ENCODE peak calls at places on chromosomes 3 and 15, in six cellular contexts. One of them, this sample, is unnamed.

GRCh38 chr3:120348065-120348980 is 831 bp downstream of the LRRC58 start:
- DNase-seq in SK-N-SH: peak
- DNase-seq in Peyer's patch: peak
- DNase-seq in tibial nerve: peak
- DNase-seq in fibroblast of mammary gland: peak
- DNase-seq in choroid plexus epithelial cell: peak
- DNase-seq in this sample: no peak

GRCh38 chr15:52505141-52505540 is 23.5 kb downstream of the MYO5A start:
- DNase-seq in SK-N-SH: no peak
- DNase-seq in Peyer's patch: peak
- DNase-seq in tibial nerve: no peak
- DNase-seq in fibroblast of mammary gland: no peak
- DNase-seq in choroid plexus epithelial cell: no peak
- DNase-seq in this sample: no peak

GRCh38 chr3:134428396-134428795 is 54.1 kb upstream of the AMOTL2 start:
- DNase-seq in SK-N-SH: no peak
- DNase-seq in Peyer's patch: no peak
- DNase-seq in tibial nerve: no peak
- DNase-seq in fibroblast of mammary gland: peak
- DNase-seq in choroid plexus epithelial cell: no peak
- DNase-seq in this sample: peak

GRCh38 chr3:50648297-50648696 is 26.4 kb upstream of the DOCK3 start:
- DNase-seq in SK-N-SH: peak
- DNase-seq in Peyer's patch: no peak
- DNase-seq in tibial nerve: no peak
- DNase-seq in fibroblast of mammary gland: peak
- DNase-seq in choroid plexus epithelial cell: no peak
- DNase-seq in this sample: no peak

GRCh38 chr3:50503947-50504346 is 513 bp upstream of the CACNA2D2 start:
- DNase-seq in SK-N-SH: no peak
- DNase-seq in Peyer's patch: no peak
- DNase-seq in tibial nerve: no peak
- DNase-seq in fibroblast of mammary gland: no peak
- DNase-seq in choroid plexus epithelial cell: no peak
- DNase-seq in this sample: no peak

GRCh38 chr15:66838671-66839239 is 136.7 kb downstream of the SMAD6 start:
- DNase-seq in SK-N-SH: peak
- DNase-seq in Peyer's patch: no peak
- DNase-seq in tibial nerve: no peak
- DNase-seq in fibroblast of mammary gland: peak
- DNase-seq in choroid plexus epithelial cell: peak
- DNase-seq in this sample: peak

GRCh38 chr3:123618076-123618703 is 33.3 kb upstream of the HACD2 start:
- DNase-seq in SK-N-SH: no peak
- DNase-seq in Peyer's patch: no peak
- DNase-seq in tibial nerve: no peak
- DNase-seq in fibroblast of mammary gland: no peak
- DNase-seq in choroid plexus epithelial cell: no peak
- DNase-seq in this sample: no peak

GRCh38 chr3:22836131-22836530 is 367.0 kb upstream of the UBE2E2 start:
- DNase-seq in SK-N-SH: no peak
- DNase-seq in Peyer's patch: no peak
- DNase-seq in tibial nerve: no peak
- DNase-seq in fibroblast of mammary gland: no peak
- DNase-seq in choroid plexus epithelial cell: no peak
- DNase-seq in this sample: no peak

GRCh38 chr15:76575177-76576078 is 238.9 kb downstream of the ISL2 start:
- DNase-seq in SK-N-SH: no peak
- DNase-seq in Peyer's patch: no peak
- DNase-seq in tibial nerve: no peak
- DNase-seq in fibroblast of mammary gland: no peak
- DNase-seq in choroid plexus epithelial cell: peak
- DNase-seq in this sample: no peak

GRCh38 chr15:66502491-66502890 is 2.2 kb downstream of the RPL4 start:
- DNase-seq in SK-N-SH: no peak
- DNase-seq in Peyer's patch: no peak
- DNase-seq in tibial nerve: no peak
- DNase-seq in fibroblast of mammary gland: no peak
- DNase-seq in choroid plexus epithelial cell: no peak
- DNase-seq in this sample: no peak

GRCh38 chr15:60125334-60125733 is 121.2 kb downstream of the FOXB1 start:
- DNase-seq in SK-N-SH: no peak
- DNase-seq in Peyer's patch: no peak
- DNase-seq in tibial nerve: no peak
- DNase-seq in fibroblast of mammary gland: no peak
- DNase-seq in choroid plexus epithelial cell: no peak
- DNase-seq in this sample: no peak

GRCh38 chr3:100412897-100413590 is 11.7 kb downstream of the LNP1 start:
- DNase-seq in SK-N-SH: no peak
- DNase-seq in Peyer's patch: no peak
- DNase-seq in tibial nerve: no peak
- DNase-seq in fibroblast of mammary gland: no peak
- DNase-seq in choroid plexus epithelial cell: no peak
- DNase-seq in this sample: no peak

GRCh38 chr3:161305095-161305991 is 66.0 kb downstream of the SPTSSB start:
- DNase-seq in SK-N-SH: peak
- DNase-seq in Peyer's patch: no peak
- DNase-seq in tibial nerve: no peak
- DNase-seq in fibroblast of mammary gland: peak
- DNase-seq in choroid plexus epithelial cell: peak
- DNase-seq in this sample: peak

GRCh38 chr3:59432676-59433075 is 382.9 kb upstream of the CFAP20DC start:
- DNase-seq in SK-N-SH: no peak
- DNase-seq in Peyer's patch: no peak
- DNase-seq in tibial nerve: no peak
- DNase-seq in fibroblast of mammary gland: peak
- DNase-seq in choroid plexus epithelial cell: peak
- DNase-seq in this sample: peak

GRCh38 chr15:80160570-80161156 is 7.9 kb downstream of the FAH start:
- DNase-seq in SK-N-SH: no peak
- DNase-seq in Peyer's patch: peak
- DNase-seq in tibial nerve: peak
- DNase-seq in fibroblast of mammary gland: peak
- DNase-seq in choroid plexus epithelial cell: peak
- DNase-seq in this sample: peak

GRCh38 chr15:69468241-69469121 is 15.9 kb downstream of the RPLP1 start:
- DNase-seq in SK-N-SH: peak
- DNase-seq in Peyer's patch: peak
- DNase-seq in tibial nerve: no peak
- DNase-seq in fibroblast of mammary gland: peak
- DNase-seq in choroid plexus epithelial cell: peak
- DNase-seq in this sample: peak

GRCh38 chr15:39213385-39213840 is 367.5 kb upstream of the THBS1 start:
- DNase-seq in SK-N-SH: no peak
- DNase-seq in Peyer's patch: no peak
- DNase-seq in tibial nerve: no peak
- DNase-seq in fibroblast of mammary gland: peak
- DNase-seq in choroid plexus epithelial cell: peak
- DNase-seq in this sample: peak

GRCh38 chr3:5160926-5161858 is 26.3 kb upstream of the EDEM1 start:
- DNase-seq in SK-N-SH: peak
- DNase-seq in Peyer's patch: no peak
- DNase-seq in tibial nerve: no peak
- DNase-seq in fibroblast of mammary gland: no peak
- DNase-seq in choroid plexus epithelial cell: peak
- DNase-seq in this sample: peak

GRCh38 chr15:80730395-80730794 is 35.3 kb downstream of the ABHD17C start:
- DNase-seq in SK-N-SH: no peak
- DNase-seq in Peyer's patch: no peak
- DNase-seq in tibial nerve: no peak
- DNase-seq in fibroblast of mammary gland: no peak
- DNase-seq in choroid plexus epithelial cell: no peak
- DNase-seq in this sample: no peak

GRCh38 chr3:150222646-150223045 is 185.5 kb upstream of the TSC22D2 start:
- DNase-seq in SK-N-SH: no peak
- DNase-seq in Peyer's patch: no peak
- DNase-seq in tibial nerve: no peak
- DNase-seq in fibroblast of mammary gland: no peak
- DNase-seq in choroid plexus epithelial cell: no peak
- DNase-seq in this sample: no peak

GRCh38 chr15:63374686-63375520 is 6.7 kb downstream of the CA12 start:
- DNase-seq in SK-N-SH: no peak
- DNase-seq in Peyer's patch: no peak
- DNase-seq in tibial nerve: peak
- DNase-seq in fibroblast of mammary gland: peak
- DNase-seq in choroid plexus epithelial cell: peak
- DNase-seq in this sample: peak

DNA sequence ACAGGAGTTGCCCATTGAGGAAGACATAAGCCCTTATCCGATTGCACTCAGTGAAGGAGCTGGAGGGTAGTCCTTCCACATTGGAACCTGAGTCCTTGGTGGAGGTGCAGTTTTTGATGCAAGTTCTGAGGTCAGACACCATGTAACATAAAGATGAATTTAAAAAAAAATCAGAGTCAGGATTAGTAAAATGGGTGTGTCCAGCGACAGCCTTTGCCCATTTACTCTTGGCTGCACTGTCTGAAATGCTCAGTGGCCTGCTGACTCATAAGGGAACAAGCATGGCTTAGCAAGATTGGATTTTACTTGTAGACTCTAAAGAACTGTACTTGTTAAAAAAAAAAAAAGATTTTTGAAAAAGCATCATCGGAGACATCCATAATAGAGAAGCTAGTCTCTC is 241.1 kb upstream of the TOPAZ1 start:
- DNase-seq in SK-N-SH: no peak
- DNase-seq in Peyer's patch: no peak
- DNase-seq in tibial nerve: no peak
- DNase-seq in fibroblast of mammary gland: peak
- DNase-seq in choroid plexus epithelial cell: no peak
- DNase-seq in this sample: no peak
- H3K4me3 ChIP-seq in SK-N-SH: peak
- H3K4me3 ChIP-seq in Peyer's patch: no peak
- H3K4me3 ChIP-seq in tibial nerve: no peak
- H3K4me3 ChIP-seq in fibroblast of mammary gland: peak
- H3K4me3 ChIP-seq in choroid plexus epithelial cell: no peak
- H3K4me3 ChIP-seq in this sample: peak

DNA sequence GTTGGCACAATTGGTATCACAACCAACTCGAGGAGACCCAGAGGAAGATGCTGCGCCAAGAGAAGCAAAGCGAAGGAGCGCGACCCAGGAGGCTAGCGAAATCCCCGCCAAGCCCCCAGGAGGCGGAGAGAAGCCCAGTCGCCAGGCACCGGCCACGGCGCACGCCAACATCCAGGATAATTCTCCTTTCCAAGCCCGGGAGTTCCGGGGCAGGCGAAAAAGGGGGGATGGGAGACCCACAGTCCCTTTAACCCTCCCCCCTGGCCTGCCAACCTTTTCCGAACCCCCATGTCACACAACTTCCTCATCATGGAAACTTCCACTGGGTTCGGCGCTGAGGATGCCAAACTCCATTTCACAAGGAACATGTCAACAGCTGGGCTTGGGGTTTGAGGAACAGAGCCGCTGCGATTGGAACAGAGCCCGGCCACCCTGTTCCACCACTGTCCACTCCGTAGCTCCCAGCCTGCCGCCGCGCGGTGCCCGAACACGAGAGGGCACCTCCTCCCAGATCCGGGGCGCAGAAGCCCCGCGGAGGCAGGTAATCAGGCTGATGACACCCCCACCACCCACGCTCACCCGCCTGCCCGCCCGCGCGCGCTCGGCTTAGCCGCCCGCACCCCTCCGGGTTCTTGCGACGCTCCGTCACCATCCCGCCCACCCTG is 567 bp downstream of the THRB start:
- DNase-seq in SK-N-SH: peak
- DNase-seq in Peyer's patch: peak
- DNase-seq in tibial nerve: peak
- DNase-seq in fibroblast of mammary gland: peak
- DNase-seq in choroid plexus epithelial cell: peak
- DNase-seq in this sample: no peak
- TF ChIP-seq CTCF in SK-N-SH: no peak
- TF ChIP-seq CTCF in Peyer's patch: no peak
- TF ChIP-seq CTCF in tibial nerve: peak
- TF ChIP-seq CTCF in fibroblast of mammary gland: no peak
- TF ChIP-seq CTCF in choroid plexus epithelial cell: no peak
- TF ChIP-seq CTCF in this sample: no peak

GRCh38 chr15:33330931-33331330 is 20.2 kb downstream of the RYR3 start:
- DNase-seq in SK-N-SH: no peak
- DNase-seq in Peyer's patch: no peak
- DNase-seq in tibial nerve: no peak
- DNase-seq in fibroblast of mammary gland: no peak
- DNase-seq in choroid plexus epithelial cell: no peak
- DNase-seq in this sample: no peak
- H3K4me3 ChIP-seq in SK-N-SH: no peak
- H3K4me3 ChIP-seq in Peyer's patch: no peak
- H3K4me3 ChIP-seq in tibial nerve: no peak
- H3K4me3 ChIP-seq in fibroblast of mammary gland: no peak
- H3K4me3 ChIP-seq in choroid plexus epithelial cell: no peak
- H3K4me3 ChIP-seq in this sample: no peak

DNA sequence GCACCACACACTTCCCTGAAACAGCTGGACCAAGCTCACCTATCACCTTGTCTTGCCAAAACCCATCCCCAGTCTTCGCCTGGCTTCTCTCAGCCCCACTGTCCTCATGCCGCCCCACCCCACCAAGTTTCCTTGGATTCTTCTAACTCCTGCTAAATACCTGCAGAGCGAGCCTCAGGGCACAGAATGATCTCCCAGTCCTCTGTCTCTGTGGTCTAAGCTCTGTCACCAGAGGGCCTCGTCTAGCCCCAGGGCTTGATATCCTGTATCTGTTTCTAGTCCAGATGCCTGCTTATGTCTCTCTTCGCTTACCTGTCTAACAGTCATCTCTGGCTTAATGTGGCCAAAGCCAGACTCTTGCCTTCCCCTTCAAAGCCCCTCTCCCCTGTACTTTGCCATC is 9.7 kb downstream of the CCDC12 start:
- DNase-seq in SK-N-SH: no peak
- DNase-seq in Peyer's patch: no peak
- DNase-seq in tibial nerve: no peak
- DNase-seq in fibroblast of mammary gland: no peak
- DNase-seq in choroid plexus epithelial cell: no peak
- DNase-seq in this sample: no peak
- TF ChIP-seq CTCF in SK-N-SH: no peak
- TF ChIP-seq CTCF in Peyer's patch: no peak
- TF ChIP-seq CTCF in tibial nerve: no peak
- TF ChIP-seq CTCF in fibroblast of mammary gland: no peak
- TF ChIP-seq CTCF in choroid plexus epithelial cell: no peak
- TF ChIP-seq CTCF in this sample: no peak

GRCh38 chr15:90400759-90401314 is 12.8 kb downstream of the IQGAP1 start:
- DNase-seq in SK-N-SH: peak
- DNase-seq in Peyer's patch: peak
- DNase-seq in tibial nerve: peak
- DNase-seq in fibroblast of mammary gland: peak
- DNase-seq in choroid plexus epithelial cell: peak
- DNase-seq in this sample: peak
- H3K4me3 ChIP-seq in SK-N-SH: no peak
- H3K4me3 ChIP-seq in Peyer's patch: peak
- H3K4me3 ChIP-seq in tibial nerve: no peak
- H3K4me3 ChIP-seq in fibroblast of mammary gland: no peak
- H3K4me3 ChIP-seq in choroid plexus epithelial cell: peak
- H3K4me3 ChIP-seq in this sample: no peak

DNA sequence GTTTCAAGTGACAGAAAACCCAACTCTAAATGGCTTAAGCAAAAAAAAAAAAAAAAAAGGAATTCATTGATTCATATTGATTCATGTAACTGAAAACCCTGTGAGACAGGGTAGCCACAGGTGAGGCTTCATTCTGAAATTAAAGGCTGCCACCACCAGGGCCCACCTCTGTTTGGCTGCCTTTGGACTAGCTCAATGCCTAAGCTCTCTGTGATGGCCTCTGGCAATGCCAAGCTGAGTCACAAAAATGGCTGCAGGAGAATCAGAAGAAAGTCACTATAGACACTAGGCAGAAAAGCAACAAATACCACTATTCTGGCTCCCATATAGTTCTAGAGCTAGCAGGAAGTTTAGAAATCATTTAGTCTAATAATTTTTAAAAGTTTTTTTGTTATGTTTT is 38.2 kb upstream of the GYG1 start:
- DNase-seq in SK-N-SH: no peak
- DNase-seq in Peyer's patch: no peak
- DNase-seq in tibial nerve: no peak
- DNase-seq in fibroblast of mammary gland: no peak
- DNase-seq in choroid plexus epithelial cell: no peak
- DNase-seq in this sample: no peak
- TF ChIP-seq CTCF in SK-N-SH: no peak
- TF ChIP-seq CTCF in Peyer's patch: no peak
- TF ChIP-seq CTCF in tibial nerve: no peak
- TF ChIP-seq CTCF in fibroblast of mammary gland: no peak
- TF ChIP-seq CTCF in choroid plexus epithelial cell: no peak
- TF ChIP-seq CTCF in this sample: no peak

This sample was measured in brain microvascular endothelial cell.